ENCODE peak calls at places on chromosomes 11 and 22, in ten cellular contexts. H, P, V, A, J, N, K, C, Q and G are unnamed samples.

GRCh38 chr11:90448280-90448679 is 225.4 kb upstream of the CHORDC1 start:
- DNase-seq in H (no peak), V (no peak), N (no peak), J (no peak), P (no peak), C (no peak), Q (peak; percentile 77), A (no peak), K (no peak), G (no peak)

GRCh38 chr11:67268684-67269268 is 2.5 kb downstream of the GRK2 start:
- DNase-seq in V (no peak), A (no peak), J (no peak), C (no peak), Q (no peak), H (no peak), P (no peak), N (no peak), K (no peak), G (no peak)

GRCh38 chr11:76701701-76702100 is 31.2 kb upstream of the LRRC32 start:
- DNase-seq in H (no peak), N (no peak), Q (no peak), P (peak; percentile 63), J (no peak), V (no peak), K (peak; percentile 66), C (no peak), A (peak; percentile 69), G (peak; percentile 84)

GRCh38 chr22:39266398-39267030 is 21.7 kb upstream of the PDGFB start:
- DNase-seq in C (no peak), Q (peak; percentile 76), J (peak; percentile 77), H (no peak), P (peak; percentile 64), N (no peak), A (no peak), V (no peak), K (peak; percentile 44), G (peak; percentile 43)

GRCh38 chr11:28107331-28107725 is 628 bp downstream of the KIF18A start:
- DNase-seq in N (peak; percentile 36), Q (peak; percentile 12), A (peak; percentile 19), H (no peak), C (peak; percentile 8), K (peak; percentile 63), V (no peak), P (peak; percentile 37), J (no peak), G (peak; percentile 63)

GRCh38 chr11:76604081-76604601 is 66.4 kb downstream of the LRRC32 start:
- DNase-seq in H (no peak), K (no peak), A (no peak), N (no peak), C (no peak), V (no peak), J (peak; percentile 41), P (no peak), Q (no peak), G (no peak)

GRCh38 chr11:75536786-75537629 is 11.3 kb upstream of the GDPD5 start:
- DNase-seq in N (peak; percentile 59), Q (no peak), A (peak; percentile 98), V (no peak), C (no peak), P (peak; percentile 41), J (no peak), K (no peak), H (no peak), G (peak; percentile 37)

GRCh38 chr11:119586181-119586580 is 142.8 kb downstream of the NECTIN1 start:
- DNase-seq in Q (no peak), P (no peak), J (no peak), N (no peak), A (peak; percentile 43), V (no peak), C (no peak), K (no peak), H (no peak), G (no peak)

GRCh38 chr11:109795234-109795633 is 298.0 kb upstream of the ZC3H12C start:
- DNase-seq in N (no peak), C (no peak), V (no peak), K (peak; percentile 24), A (no peak), H (no peak), J (no peak), Q (no peak), P (peak; percentile 59), G (peak; percentile 15)

GRCh38 chr11:64356498-64357411 is 2.2 kb upstream of the RPS6KA4 start:
- DNase-seq in H (peak; percentile 88), N (peak; percentile 64), P (no peak), V (no peak), K (peak; percentile 53), A (peak; percentile 79), J (peak; percentile 50), C (peak; percentile 62), Q (peak; percentile 65), G (peak; percentile 69)

GRCh38 chr11:120551191-120551590 is 39.6 kb downstream of the GRIK4 start:
- DNase-seq in P (no peak), K (no peak), C (no peak), Q (no peak), N (no peak), H (no peak), A (no peak), V (no peak), J (no peak), G (no peak)

GRCh38 chr11:119626197-119626909 is 102.6 kb downstream of the NECTIN1 start:
- DNase-seq in V (no peak), C (peak; percentile 57), P (no peak), K (no peak), Q (peak; percentile 70), N (no peak), A (no peak), J (no peak), H (no peak), G (no peak)

GRCh38 chr11:80455818-80456217 is 1015.0 kb upstream of the TENM4 start:
- DNase-seq in P (no peak), N (no peak), C (no peak), A (no peak), Q (no peak), J (no peak), K (no peak), H (no peak), V (no peak), G (no peak)
- H3K4me1 ChIP-seq in P (no peaks in the 10 kb centered on the region), N (no peaks in the 10 kb centered on the region), C (no peaks in the 10 kb centered on the region), A (no peaks in the 10 kb centered on the region), Q (no peaks in the 10 kb centered on the region), J (no peaks in the 10 kb centered on the region), K (no peaks in the 10 kb centered on the region), H (no peaks in the 10 kb centered on the region), V (no peaks in the 10 kb centered on the region), G (no peaks in the 10 kb centered on the region)

DNA sequence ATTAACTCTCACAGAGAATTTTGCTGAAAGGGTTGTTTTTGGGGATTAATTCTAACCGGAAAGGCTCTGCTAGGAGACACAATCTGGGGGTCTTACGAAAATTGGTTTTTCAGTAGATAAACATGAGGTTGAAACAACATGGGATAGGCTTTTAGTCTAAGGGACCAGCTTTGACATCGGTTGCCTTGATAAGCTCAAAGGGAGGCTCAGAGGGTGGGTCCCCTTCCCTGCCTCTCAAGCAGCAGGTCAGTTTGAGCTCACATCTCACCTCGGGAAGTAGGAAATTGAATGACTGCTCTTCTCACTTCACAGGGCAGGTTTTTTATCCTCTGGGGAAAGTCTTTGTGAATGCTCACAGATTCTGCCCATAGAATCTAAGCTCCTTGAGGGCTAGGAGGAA is 70.2 kb upstream of the KIRREL3 start:
- DNase-seq in A (no peak), Q (no peak), N (no peak), V (no peak), J (no peak), H (no peak), C (no peak), K (no peak), P (no peak), G (no peak)
- H3K4me3 ChIP-seq in A (no peak overlapping the region), Q (no peak overlapping the region), N (no peak overlapping the region), V (no peak overlapping the region), J (no peak overlapping the region), H (no peak overlapping the region), C (no peak overlapping the region), K (no peak overlapping the region), P (no peak overlapping the region), G (no peak overlapping the region)

DNA sequence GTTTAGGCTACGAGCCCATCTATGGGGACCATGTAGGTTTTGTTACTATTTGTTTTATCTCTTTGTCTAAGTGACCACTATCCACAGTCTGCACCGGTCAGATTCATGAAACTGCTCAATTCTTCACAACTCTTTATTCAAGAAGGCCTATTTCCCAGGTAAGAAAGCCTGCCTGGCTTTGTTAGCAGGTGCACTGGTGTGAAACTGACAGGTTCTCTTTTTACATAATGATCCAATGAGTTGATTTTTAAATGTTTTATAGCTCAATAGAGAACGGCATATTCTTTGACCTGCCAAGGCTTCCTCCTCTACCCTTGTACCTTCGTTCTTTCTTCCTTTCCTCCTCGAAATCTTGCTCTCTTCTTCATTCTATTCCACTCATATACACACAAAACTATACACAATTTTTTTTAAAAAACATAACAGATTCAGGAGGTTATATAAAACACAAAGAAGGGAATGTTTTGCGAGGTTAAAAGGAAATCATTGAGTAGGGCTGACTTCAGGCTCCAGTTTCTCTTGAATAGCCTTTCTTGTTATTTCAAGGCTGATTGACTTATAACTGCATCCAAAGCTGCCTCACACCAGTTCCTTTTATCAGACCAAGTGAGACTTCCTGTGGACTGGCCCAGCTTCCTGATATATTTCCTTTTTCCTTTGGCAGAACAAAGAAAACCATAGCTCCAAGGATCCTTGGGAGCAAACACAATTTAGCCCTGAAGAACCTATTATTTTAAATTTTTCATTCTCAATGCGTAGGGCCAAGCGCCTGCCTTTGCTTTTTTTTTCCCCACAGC is 11.4 kb downstream of the FLI1 start:
- DNase-seq in Q (no peak), P (no peak), H (no peak), A (no peak), N (no peak), V (no peak), J (no peak), K (no peak), C (no peak), G (no peak)
- H3K4me1 ChIP-seq in Q (no peaks in the 10 kb centered on the region), P (peaks cover 20% of the 10 kb centered on the region), H (no peaks in the 10 kb centered on the region), A (peaks cover 33% of the 10 kb centered on the region), N (peaks cover 32% of the 10 kb centered on the region), V (peaks cover 98% of the 10 kb centered on the region), J (no peaks in the 10 kb centered on the region), K (no peaks in the 10 kb centered on the region), C (no peaks in the 10 kb centered on the region), G (peaks cover 47% of the 10 kb centered on the region)

GRCh38 chr11:123391646-123392348 is 38.3 kb upstream of the GRAMD1B start:
- DNase-seq in K (no peak), V (no peak), P (no peak), C (no peak), A (peak; percentile 9), H (no peak), J (no peak), N (no peak), Q (no peak), G (no peak)

GRCh38 chr11:123390146-123390545 is 39.9 kb upstream of the GRAMD1B start:
- DNase-seq in Q (no peak), V (no peak), A (no peak), P (no peak), C (no peak), K (no peak), J (no peak), N (no peak), H (no peak), G (no peak)

GRCh38 chr11:123388640-123389039 is 41.4 kb upstream of the GRAMD1B start:
- DNase-seq in V (no peak), P (no peak), N (no peak), J (no peak), Q (no peak), K (no peak), H (no peak), A (no peak), C (no peak), G (no peak)

GRCh38 chr11:123392813-123393212 is 37.3 kb upstream of the GRAMD1B start:
- DNase-seq in N (no peak), H (no peak), K (no peak), A (no peak), P (no peak), C (no peak), Q (no peak), V (no peak), J (no peak), G (no peak)

GRCh38 chr11:123393312-123393927 is 36.6 kb upstream of the GRAMD1B start:
- DNase-seq in N (no peak), Q (no peak), K (no peak), A (no peak), H (no peak), C (peak; percentile 25), P (no peak), J (no peak), V (no peak), G (no peak)
- H3K4me3 ChIP-seq in N (no peak overlapping the region), Q (no peak overlapping the region), K (no peak overlapping the region), A (no peak overlapping the region), H (no peak overlapping the region), C (no peak overlapping the region), P (no peak overlapping the region), J (no peak overlapping the region), V (no peak overlapping the region), G (no peak overlapping the region)